ENCODE peak calls at places on chromosome 3, in six cellular contexts. X, T, C, E, N and D are unnamed samples.

GRCh38 chr3:107662109-107662477 is 139.3 kb downstream of the BBX start:
- DNase-seq in C (no peak), X (no peak), T (peak), N (peak), E (no peak), D (no peak)

GRCh38 chr3:124858275-124858674 is 28.9 kb downstream of the ITGB5 start:
- DNase-seq in T (no peak), E (no peak), C (no peak), X (no peak), N (peak), D (no peak)

GRCh38 chr3:87247086-87247781 is 20.1 kb downstream of the CHMP2B start:
- DNase-seq in X (no peak), T (no peak), C (no peak), N (peak), E (no peak), D (no peak)

GRCh38 chr3:36944641-36945270 is at the start of gene TRANK1:
- DNase-seq in N (no peak), E (peak), X (no peak), T (no peak), C (peak), D (no peak)

GRCh38 chr3:38022887-38023709 is 6.3 kb downstream of the PLCD1 start:
- DNase-seq in X (no peak), E (no peak), N (no peak), C (no peak), T (no peak), D (no peak)

GRCh38 chr3:122947086-122947611 is 80.4 kb downstream of the SEMA5B start:
- DNase-seq in X (no peak), C (no peak), T (no peak), N (no peak), E (peak), D (no peak)

GRCh38 chr3:147872568-147872967 is 463.4 kb downstream of the ZIC1 start:
- DNase-seq in X (no peak), T (no peak), E (no peak), C (no peak), N (no peak), D (no peak)

GRCh38 chr3:66709464-66710058 is 208.7 kb upstream of the LRIG1 start:
- DNase-seq in N (no peak), T (no peak), X (no peak), E (peak), C (no peak), D (no peak)

GRCh38 chr3:16179771-16180736 is 5.6 kb downstream of the GALNT15 start:
- DNase-seq in X (no peak), T (no peak), C (no peak), N (peak), E (peak), D (no peak)

GRCh38 chr3:193980326-193980725 is 155.6 kb upstream of the HES1 start:
- DNase-seq in T (no peak), C (no peak), X (no peak), E (no peak), N (no peak), D (no peak)

GRCh38 chr3:137768361-137769320 is 4.5 kb downstream of the SOX14 start:
- DNase-seq in E (peak), C (no peak), N (no peak), X (no peak), T (no peak), D (no peak)

GRCh38 chr3:187136936-187137335 is 2.4 kb downstream of the RPL39L start:
- DNase-seq in C (no peak), N (peak), X (no peak), E (no peak), T (peak), D (no peak)

GRCh38 chr3:18649666-18650363 is 224.7 kb upstream of the SATB1 start:
- DNase-seq in C (no peak), T (no peak), N (no peak), E (no peak), X (no peak), D (no peak)

GRCh38 chr3:57805674-57806073 is 49.6 kb downstream of the SLMAP start:
- DNase-seq in X (no peak), N (peak), E (no peak), C (no peak), T (peak), D (no peak)

GRCh38 chr3:59925946-59926345 is 876.1 kb upstream of the CFAP20DC start:
- DNase-seq in E (no peak), C (no peak), T (no peak), N (no peak), X (no peak), D (no peak)

GRCh38 chr3:12588039-12588673 is 31.3 kb downstream of the MKRN2 start:
- DNase-seq in X (no peak), E (no peak), C (no peak), T (peak), N (peak), D (no peak)

GRCh38 chr3:132253262-132253878 is 63.8 kb upstream of the ACP3 start:
- DNase-seq in X (no peak), T (peak), E (peak), N (peak), C (no peak), D (no peak)

GRCh38 chr3:138849541-138849940 is 14.8 kb upstream of the PIK3CB start:
- DNase-seq in T (no peak), C (no peak), N (no peak), X (no peak), E (peak), D (no peak)

GRCh38 chr3:125055165-125055912 is 458 bp downstream of the HEG1 start:
- DNase-seq in X (no peak), C (no peak), T (no peak), E (no peak), N (no peak), D (no peak)

GRCh38 chr3:28791713-28792255 is 443.2 kb upstream of the AZI2 start:
- DNase-seq in C (no peak), E (peak), T (no peak), X (no peak), N (no peak), D (no peak)

GRCh38 chr3:125512135-125512920 is 7.7 kb downstream of the SNX4 start:
- DNase-seq in C (no peak), N (no peak), E (no peak), X (no peak), T (peak), D (no peak)

GRCh38 chr3:9746330-9746729 is 3.4 kb upstream of the OGG1 start:
- DNase-seq in E (no peak), C (no peak), T (no peak), N (peak), X (peak), D (no peak)

GRCh38 chr3:138625707-138626365 is 17.3 kb downstream of the FAIM start:
- DNase-seq in E (no peak), C (no peak), X (no peak), N (peak), T (peak), D (no peak)

GRCh38 chr3:156382458-156383346 is 172.2 kb downstream of the SSR3 start:
- DNase-seq in C (no peak), N (peak), T (peak), E (peak), X (no peak), D (no peak)

GRCh38 chr3:170690133-170690981 is 104.5 kb upstream of the SLC7A14 start:
- DNase-seq in N (peak), T (no peak), C (peak), E (peak), X (no peak), D (no peak)

GRCh38 chr3:119257654-119258410 is 17.2 kb upstream of the B4GALT4 start:
- DNase-seq in X (no peak), E (no peak), C (no peak), T (no peak), N (no peak), D (no peak)

GRCh38 chr3:102105113-102105642 is 255.9 kb downstream of the NFKBIZ start:
- DNase-seq in T (no peak), C (no peak), E (no peak), X (no peak), N (no peak), D (no peak)

GRCh38 chr3:44363591-44363990 is 25.0 kb downstream of the TCAIM start:
- DNase-seq in T (no peak), E (no peak), N (no peak), X (no peak), C (no peak), D (no peak)

GRCh38 chr3:49606427-49606826 is 52.1 kb downstream of the BSN start:
- DNase-seq in C (no peak), E (no peak), N (no peak), T (no peak), X (no peak), D (no peak)